ENCODE peak calls at places on chromosome 21, in five cellular contexts. A is lung, R is K562, Z is spleen, B is lower lobe of right lung. F is an unnamed sample. For H3K36me3, the result is how much of the 10 kb centered on the place peaks cover.

GRCh38 chr21:17921579-17922530 is 102.7 kb upstream of the C21orf91 start:
- DNase-seq in A (no peak), R (no peak), Z (no peak), B (no peak), F (no peak)

GRCh38 chr21:31216206-31216605 is 127.9 kb downstream of the TIAM1 start:
- DNase-seq in A (no peak), R (no peak), Z (no peak), B (no peak), F (no peak)

GRCh38 chr21:29238967-29239289 is 59.8 kb upstream of the BACH1 start:
- DNase-seq in A (no peak), R (peak), Z (no peak), B (no peak), F (no peak)

GRCh38 chr21:15441060-15441493 is 288.7 kb upstream of the USP25 start:
- DNase-seq in A (no peak), R (no peak), Z (no peak), B (no peak), F (no peak)

GRCh38 chr21:43864313-43864805 is 664 bp upstream of the AGPAT3 start:
- DNase-seq in A (peak), R (peak), Z (peak), B (peak), F (peak)

GRCh38 chr21:24840287-24840686 is 767.0 kb downstream of the MRPL39 start:
- DNase-seq in A (no peak), R (peak), Z (peak), B (no peak), F (peak)

GRCh38 chr21:35457097-35457496 is 408.0 kb upstream of the RUNX1 start:
- DNase-seq in A (no peak), R (no peak), Z (no peak), B (no peak), F (no peak)

GRCh38 chr21:34926784-34927548 is 122.1 kb downstream of the RUNX1 start:
- DNase-seq in A (no peak), R (peak), Z (no peak), B (no peak), F (no peak)

GRCh38 chr21:17786219-17787181 is 32.7 kb downstream of the C21orf91 start:
- DNase-seq in A (no peak), R (no peak), Z (peak), B (peak), F (no peak)

GRCh38 chr21:38760017-38760761 is 45.5 kb upstream of the ETS2 start:
- DNase-seq in A (no peak), R (peak), Z (no peak), B (no peak), F (no peak)

GRCh38 chr21:39184050-39184980 is 1.1 kb upstream of the PSMG1 start:
- DNase-seq in A (no peak), R (peak), Z (no peak), B (no peak), F (no peak)

GRCh38 chr21:15495965-15496364 is 233.8 kb upstream of the USP25 start:
- DNase-seq in A (no peak), R (no peak), Z (no peak), B (no peak), F (no peak)

GRCh38 chr21:43269461-43269860 is 100.7 kb downstream of the CRYAA start:
- DNase-seq in A (no peak), R (peak), Z (peak), B (peak), F (peak)

GRCh38 chr21:28818663-28819278 is 173.9 kb downstream of the LTN1 start:
- DNase-seq in A (no peak), R (no peak), Z (no peak), B (no peak), F (no peak)

GRCh38 chr21:45510466-45510955 is 31.7 kb downstream of the SLC19A1 start:
- DNase-seq in A (no peak), R (no peak), Z (peak), B (no peak), F (no peak)
- H3K36me3 ChIP-seq in A (under half), R (under half), Z (half or more), B (under half), F (under half)

DNA sequence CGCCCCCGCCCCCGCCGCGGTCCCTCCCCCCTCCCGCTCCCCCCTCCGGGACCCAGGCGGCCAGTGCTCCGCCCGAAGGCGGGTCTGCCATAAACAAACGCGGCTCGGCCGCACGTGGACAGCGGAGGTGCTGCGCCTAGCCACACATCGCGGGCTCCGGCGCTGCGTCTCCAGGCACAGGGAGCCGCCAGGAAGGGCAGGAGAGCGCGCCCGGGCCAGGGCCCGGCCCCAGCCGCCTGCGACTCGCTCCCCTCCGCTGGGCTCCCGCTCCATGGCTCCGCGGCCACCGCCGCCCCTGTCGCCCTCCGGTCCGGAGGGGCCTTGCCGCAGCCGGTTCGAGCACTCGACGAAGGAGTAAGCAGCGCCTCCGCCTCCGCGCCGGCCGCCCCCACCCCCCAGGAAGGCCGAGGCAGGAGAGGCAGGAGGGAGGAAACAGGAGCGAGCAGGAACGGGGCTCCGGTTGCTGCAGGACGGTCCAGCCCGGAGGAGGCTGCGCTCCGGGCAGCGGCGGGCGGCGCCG is at the start of gene SIM2:
- DNase-seq in A (no peak), R (peak), Z (no peak), B (no peak), F (no peak)
- H3K4me3 ChIP-seq in A (no peak), R (no peak), Z (peak), B (peak), F (no peak)

GRCh38 chr21:33019885-33020557 is 5.7 kb upstream of the OLIG2 start:
- DNase-seq in A (no peak), R (no peak), Z (no peak), B (no peak), F (no peak)
- TF ChIP-seq CTCF in A (no peak), R (no peak), Z (no peak), B (no peak), F (no peak)

GRCh38 chr21:26106562-26106961 is 64.0 kb downstream of the APP start:
- DNase-seq in A (no peak), R (no peak), Z (no peak), B (no peak), F (no peak)
- H3K36me3 ChIP-seq in A (under half), R (under half), Z (under half), B (under half), F (under half)

GRCh38 chr21:42063578-42064521 is 7.3 kb upstream of the UMODL1 start:
- DNase-seq in A (peak), R (no peak), Z (peak), B (peak), F (peak)
- H3K4me3 ChIP-seq in A (no peak), R (no peak), Z (peak), B (peak), F (peak)

GRCh38 chr21:41780337-41781046 is 13.6 kb upstream of the RIPK4 start:
- DNase-seq in A (no peak), R (no peak), Z (no peak), B (no peak), F (no peak)

GRCh38 chr21:41779659-41780058 is 12.8 kb upstream of the RIPK4 start:
- DNase-seq in A (no peak), R (no peak), Z (no peak), B (no peak), F (no peak)

GRCh38 chr21:41778974-41779600 is 12.2 kb upstream of the RIPK4 start:
- DNase-seq in A (no peak), R (peak), Z (no peak), B (no peak), F (no peak)

GRCh38 chr21:41776778-41777177 is 9.9 kb upstream of the RIPK4 start:
- DNase-seq in A (no peak), R (no peak), Z (no peak), B (no peak), F (no peak)

DNA sequence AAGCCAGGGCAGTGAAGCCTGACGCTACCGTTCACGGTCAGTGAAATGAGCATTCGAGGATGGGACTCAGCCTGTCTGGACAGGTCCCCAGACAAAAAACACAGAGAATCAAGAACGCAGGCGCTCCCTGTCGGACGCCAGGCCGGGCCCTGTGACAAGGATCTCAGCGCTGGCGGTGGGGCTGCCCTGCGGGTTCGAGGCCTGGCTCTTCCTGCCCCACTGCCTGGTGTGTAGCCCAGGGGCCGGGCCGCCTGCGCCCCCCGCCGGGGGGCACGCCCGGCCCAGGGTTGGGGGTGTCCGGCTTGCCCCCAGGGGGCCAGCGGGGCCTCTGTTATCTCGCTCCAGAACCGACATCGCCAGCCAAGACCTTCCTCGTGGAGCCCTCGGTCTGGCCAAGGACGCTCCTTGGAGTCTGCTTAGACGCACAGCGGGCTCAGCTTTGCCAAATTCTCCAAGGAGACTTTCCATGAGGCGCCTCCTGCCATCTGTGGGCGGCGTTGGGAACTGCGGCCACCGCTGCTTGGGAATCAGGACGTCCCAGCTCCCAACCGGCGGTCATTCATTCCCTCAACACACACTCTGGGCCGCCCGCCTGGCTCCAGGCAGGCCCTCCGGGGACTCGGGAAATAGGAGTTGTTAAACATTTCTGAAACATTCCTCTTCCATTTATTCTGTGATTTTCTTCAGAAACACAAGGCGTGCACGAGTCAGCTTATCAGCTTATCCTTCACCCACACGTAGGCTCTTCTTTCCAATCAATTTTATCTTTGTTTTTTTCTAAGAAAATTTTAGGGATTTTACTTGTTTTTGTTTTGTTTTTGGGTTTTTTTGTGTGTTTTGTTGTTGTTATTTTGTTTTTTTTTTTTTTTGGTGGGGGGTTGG is 11.3 kb upstream of the RIPK4 start:
- DNase-seq in A (peak), R (peak), Z (no peak), B (peak), F (no peak)
- TF ChIP-seq CTCF in A (peak), R (peak), Z (no peak), B (peak), F (peak)

GRCh38 chr21:36539434-36540150 is 59.7 kb upstream of the CLDN14 start:
- DNase-seq in A (no peak), R (no peak), Z (no peak), B (no peak), F (no peak)
- H3K36me3 ChIP-seq in A (under half), R (under half), Z (under half), B (under half), F (under half)

F was measured in GM06990.